ENCODE peak calls at places on chromosomes 5 and 9, in six cellular contexts. C is hepatocyte, A is H9, B is breast epithelium, R is spleen, M is A549. H is an unnamed sample. For H3K9me3, the result is how much of the 10 kb centered on the place peaks cover.

GRCh38 chr9:77158772-77159513 is 18.4 kb upstream of the VPS13A start:
- DNase-seq in C (no peak), A (no peak), B (no peak), R (no peak), M (no peak), H (no peak)

GRCh38 chr9:103037508-103038477 is 42.7 kb downstream of the CYLC2 start:
- DNase-seq in C (peak), A (peak), B (no peak), R (peak), M (no peak), H (no peak)

GRCh38 chr5:15285901-15286583 is 213.9 kb upstream of the FBXL7 start:
- DNase-seq in C (peak), A (no peak), B (no peak), R (no peak), M (no peak), H (no peak)

GRCh38 chr5:84724683-84725082 is 340.0 kb upstream of the EDIL3 start:
- DNase-seq in C (no peak), A (no peak), B (no peak), R (no peak), M (no peak), H (no peak)

GRCh38 chr9:12697719-12698118 is 4.5 kb downstream of the TYRP1 start:
- DNase-seq in C (no peak), A (no peak), B (no peak), R (no peak), M (no peak), H (no peak)

GRCh38 chr5:57349214-57349613 is 133.4 kb downstream of the ACTBL2 start:
- DNase-seq in C (no peak), A (no peak), B (no peak), R (no peak), M (no peak), H (no peak)

GRCh38 chr9:91427873-91428272 is 4.2 kb upstream of the NFIL3 start:
- DNase-seq in C (peak), A (no peak), B (no peak), R (no peak), M (no peak), H (no peak)

GRCh38 chr5:111922344-111922743 is 165.3 kb upstream of the NREP start:
- DNase-seq in C (no peak), A (no peak), B (no peak), R (no peak), M (no peak), H (no peak)

GRCh38 chr5:167951121-167951520 is 340.3 kb upstream of the WWC1 start:
- DNase-seq in C (no peak), A (no peak), B (no peak), R (no peak), M (no peak), H (no peak)

GRCh38 chr5:72467987-72468386 is 39.2 kb downstream of the ZNF366 start:
- DNase-seq in C (no peak), A (no peak), B (no peak), R (no peak), M (no peak), H (no peak)

GRCh38 chr9:128192601-128193371 is 1.4 kb upstream of the CIZ1 start:
- DNase-seq in C (no peak), A (no peak), B (peak), R (peak), M (peak), H (peak)

GRCh38 chr5:132830436-132831094 is at the start of gene SHROOM1:
- DNase-seq in C (peak), A (peak), B (no peak), R (peak), M (peak), H (no peak)

GRCh38 chr5:157729858-157730257 is 1.4 kb upstream of the THG1L start:
- DNase-seq in C (no peak), A (no peak), B (no peak), R (no peak), M (no peak), H (no peak)

GRCh38 chr5:14655146-14655741 is 9.3 kb upstream of the OTULIN start:
- DNase-seq in C (no peak), A (no peak), B (no peak), R (no peak), M (no peak), H (no peak)

GRCh38 chr9:120412425-120412951 is 167.5 kb downstream of the CDK5RAP2 start:
- DNase-seq in C (peak), A (peak), B (no peak), R (no peak), M (no peak), H (no peak)

GRCh38 chr9:93303258-93303771 is 119.4 kb downstream of the WNK2 start:
- DNase-seq in C (no peak), A (peak), B (peak), R (peak), M (no peak), H (no peak)

GRCh38 chr9:124491049-124491975 is 15.9 kb downstream of the NR5A1 start:
- DNase-seq in C (no peak), A (no peak), B (no peak), R (no peak), M (no peak), H (no peak)

GRCh38 chr9:69785757-69786156 is 25.9 kb upstream of the PTAR1 start:
- DNase-seq in C (peak), A (no peak), B (no peak), R (no peak), M (no peak), H (no peak)

GRCh38 chr9:5688109-5688508 is 59.2 kb downstream of the RIC1 start:
- DNase-seq in C (no peak), A (no peak), B (no peak), R (no peak), M (no peak), H (no peak)

GRCh38 chr9:121750259-121750714 is 98.9 kb downstream of the DAB2IP start:
- DNase-seq in C (no peak), A (no peak), B (no peak), R (no peak), M (no peak), H (no peak)

GRCh38 chr5:122195784-122196394 is 66.5 kb downstream of the ZNF474 start:
- DNase-seq in C (peak), A (peak), B (no peak), R (no peak), M (peak), H (no peak)

GRCh38 chr5:123965626-123966025 is 453.6 kb downstream of the CSNK1G3 start:
- DNase-seq in C (no peak), A (no peak), B (no peak), R (no peak), M (no peak), H (no peak)

GRCh38 chr9:122991370-122991830 is 42.1 kb upstream of the GPR21 start:
- DNase-seq in C (peak), A (no peak), B (no peak), R (no peak), M (peak), H (peak)

GRCh38 chr5:14577964-14578363 is 3.6 kb upstream of the OTULINL start:
- DNase-seq in C (no peak), A (no peak), B (no peak), R (no peak), M (no peak), H (no peak)

GRCh38 chr5:7146886-7147285 is 249.1 kb upstream of the ADCY2 start:
- DNase-seq in C (peak), A (no peak), B (no peak), R (no peak), M (no peak), H (no peak)

GRCh38 chr5:39158786-39159185 is 60.6 kb downstream of the FYB1 start:
- DNase-seq in C (no peak), A (no peak), B (no peak), R (no peak), M (no peak), H (no peak)

GRCh38 chr5:141623197-141623596 is 4.4 kb upstream of the DIAPH1 start:
- DNase-seq in C (no peak), A (no peak), B (no peak), R (no peak), M (no peak), H (no peak)

GRCh38 chr5:9544502-9545300 is 1.2 kb downstream of the SEMA5A start:
- DNase-seq in C (peak), A (peak), B (peak), R (peak), M (peak), H (peak)

GRCh38 chr5:127754727-127755126 is 51.5 kb downstream of the CCDC192 start:
- DNase-seq in C (peak), A (no peak), B (no peak), R (peak), M (no peak), H (no peak)

GRCh38 chr5:57844410-57844809 is 361.8 kb upstream of the ACTBL2 start:
- DNase-seq in C (no peak), A (no peak), B (no peak), R (no peak), M (no peak), H (no peak)

GRCh38 chr5:9553561-9553960 is 7.7 kb upstream of the SEMA5A start:
- DNase-seq in C (peak), A (no peak), B (no peak), R (no peak), M (no peak), H (no peak)

GRCh38 chr5:10760033-10760975 is 730 bp downstream of the DAP start:
- DNase-seq in C (peak), A (no peak), B (peak), R (no peak), M (peak), H (no peak)

GRCh38 chr5:107635276-107635675 is 35.5 kb downstream of the EFNA5 start:
- DNase-seq in C (no peak), A (no peak), B (no peak), R (no peak), M (no peak), H (no peak)

DNA sequence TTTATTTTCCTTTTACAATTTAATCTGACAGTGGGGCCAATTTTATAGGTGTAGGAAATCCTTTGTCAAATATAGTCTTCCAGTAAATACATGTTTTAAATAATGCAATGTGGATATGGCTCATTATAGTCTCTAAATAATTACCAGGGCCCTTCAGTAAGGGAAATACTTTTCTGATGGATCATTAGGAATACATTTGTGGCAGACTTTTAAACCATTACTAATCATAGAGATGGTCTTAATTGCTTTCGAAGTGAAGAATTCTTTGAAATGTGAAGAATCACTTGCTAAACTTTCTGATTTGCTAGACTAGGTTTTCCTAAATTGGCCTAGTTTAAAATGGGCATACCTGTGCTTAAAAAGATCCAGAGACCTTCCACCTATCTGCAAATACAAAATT is 105.6 kb upstream of the ELL2 start:
- DNase-seq in C (no peak), A (no peak), B (no peak), R (no peak), M (no peak), H (no peak)
- H3K27ac ChIP-seq in C (peak), A (no peak), B (no peak), R (no peak), M (peak), H (no peak)

DNA sequence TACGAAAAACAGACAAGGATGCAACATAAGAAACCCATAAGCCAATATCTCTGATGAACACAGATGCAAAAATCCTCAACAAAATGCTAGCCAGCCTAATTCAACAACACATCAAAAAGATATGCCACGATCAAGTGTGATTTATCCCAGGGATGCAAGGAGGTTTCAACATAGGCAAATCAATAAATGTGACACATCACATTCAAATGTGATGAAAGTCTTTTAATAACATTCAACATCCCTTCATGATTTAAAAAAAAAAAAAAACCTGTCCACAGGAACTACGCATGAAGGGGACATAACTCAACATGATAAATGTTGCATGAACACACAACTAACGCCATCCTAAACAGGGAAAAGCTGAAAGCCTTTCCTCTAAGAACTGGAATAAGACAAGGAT is 102.2 kb downstream of the PLPP1 start:
- DNase-seq in C (no peak), A (no peak), B (no peak), R (no peak), M (no peak), H (no peak)
- H3K9me3 ChIP-seq in C (under half), A (under half), B (under half), R (under half), M (under half), H (under half)

DNA sequence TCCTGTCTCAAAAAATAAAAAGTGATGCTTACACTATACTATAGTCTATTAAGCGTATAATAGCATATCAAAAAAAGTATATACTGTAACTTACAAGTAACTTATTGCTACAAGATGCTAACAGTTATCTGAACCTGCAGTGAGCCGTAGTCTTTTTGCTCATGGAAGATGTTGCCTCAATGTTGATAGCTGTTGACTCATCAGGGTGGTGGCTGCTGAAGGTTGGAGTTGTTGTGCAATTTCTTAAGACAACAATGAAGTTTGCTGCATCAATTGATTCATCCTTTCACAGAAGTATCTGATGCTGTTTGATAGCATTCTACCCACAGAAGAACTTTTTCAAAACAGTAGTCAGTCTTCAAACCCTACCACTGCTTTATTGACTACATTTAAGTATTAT is 7.8 kb upstream of the C9orf40 start:
- DNase-seq in C (peak), A (no peak), B (no peak), R (no peak), M (peak), H (no peak)
- H3K27ac ChIP-seq in C (no peak), A (no peak), B (no peak), R (no peak), M (no peak), H (no peak)

GRCh38 chr5:45862763-45863162 is 166.6 kb upstream of the HCN1 start:
- DNase-seq in C (no peak), A (no peak), B (no peak), R (no peak), M (no peak), H (no peak)
- H3K9me3 ChIP-seq in C (under half), A (under half), B (under half), R (under half), M (under half), H (under half)

GRCh38 chr5:78541058-78541624 is 107.4 kb downstream of the LHFPL2 start:
- DNase-seq in C (no peak), A (no peak), B (no peak), R (no peak), M (no peak), H (no peak)
- H3K27ac ChIP-seq in C (no peak), A (no peak), B (peak), R (no peak), M (no peak), H (no peak)

DNA sequence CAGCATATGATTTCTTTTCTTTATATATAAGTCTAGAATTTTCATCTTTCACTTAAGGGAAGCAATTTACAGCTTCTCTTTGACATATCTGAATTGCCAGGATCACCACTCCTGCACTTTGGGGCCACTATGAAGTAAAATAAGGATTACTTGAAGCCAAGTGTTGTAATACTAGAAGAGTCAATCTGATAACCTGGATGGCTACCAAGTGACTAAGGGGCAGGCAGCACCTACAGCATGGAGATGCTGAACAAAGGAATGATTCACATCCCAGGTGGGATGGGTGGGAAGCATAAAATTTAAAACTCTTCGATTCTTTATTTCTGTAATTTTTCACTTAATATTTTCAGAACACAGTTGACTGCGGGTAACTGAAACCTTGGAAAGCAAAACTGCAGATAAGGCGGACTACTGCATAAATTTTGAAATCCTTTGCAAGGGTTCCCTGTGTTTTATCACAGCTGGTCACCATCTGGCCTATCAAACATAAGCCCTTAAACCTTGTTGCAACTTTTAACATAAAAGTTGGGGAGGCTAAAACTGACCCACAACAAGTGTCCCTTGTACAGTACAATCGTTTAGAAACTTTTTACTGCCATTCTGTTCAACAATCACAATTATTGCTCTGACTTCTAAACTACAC is 31.2 kb downstream of the NR3C1 start:
- DNase-seq in C (no peak), A (no peak), B (no peak), R (no peak), M (no peak), H (no peak)
- H3K9me3 ChIP-seq in C (under half), A (under half), B (under half), R (under half), M (under half), H (under half)

GRCh38 chr9:96253059-96253696 is 48.8 kb downstream of the HSD17B3 start:
- DNase-seq in C (no peak), A (no peak), B (no peak), R (no peak), M (no peak), H (no peak)
- H3K27ac ChIP-seq in C (no peak), A (no peak), B (no peak), R (no peak), M (no peak), H (no peak)

DNA sequence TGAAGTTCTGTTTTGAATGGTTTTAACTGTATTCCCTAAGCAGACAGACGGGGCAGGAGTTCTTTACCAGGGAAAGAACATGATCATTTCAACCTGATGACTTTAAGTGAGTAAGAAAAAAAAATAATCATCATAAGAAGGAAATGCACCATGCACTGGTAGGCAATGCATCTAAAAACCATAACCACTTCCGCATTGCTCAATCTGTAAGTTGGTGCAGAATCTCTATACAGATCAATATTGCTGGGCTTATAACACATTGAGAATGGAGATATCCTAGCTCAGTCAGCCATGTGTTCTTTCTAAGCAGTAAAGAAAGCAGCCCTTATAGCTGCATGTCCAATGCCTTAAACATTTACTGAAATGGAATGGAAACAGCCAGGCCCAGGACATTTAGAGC is 407.1 kb upstream of the DMAC1 start:
- DNase-seq in C (no peak), A (no peak), B (no peak), R (no peak), M (no peak), H (no peak)
- H3K9me3 ChIP-seq in C (under half), A (under half), B (under half), R (under half), M (under half), H (under half)

DNA sequence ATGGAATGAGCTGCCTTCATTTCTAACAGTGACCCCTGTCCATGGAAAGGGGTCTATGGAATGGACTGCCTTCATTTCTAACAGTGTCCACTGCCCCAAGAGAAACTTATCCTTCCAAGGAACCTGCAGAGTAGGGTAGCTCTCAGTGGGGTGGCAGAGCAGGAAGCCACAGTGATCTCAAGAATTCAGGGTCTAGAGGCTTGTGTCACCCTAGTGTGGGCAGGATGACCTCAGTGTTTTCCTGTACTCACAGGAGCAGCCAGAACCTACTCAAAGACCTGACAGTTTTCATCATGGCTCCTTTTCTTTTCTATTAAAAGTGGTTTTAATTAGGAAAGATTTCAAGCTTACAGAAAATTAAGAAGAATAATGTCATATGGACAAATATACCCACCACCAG is 27.5 kb downstream of the SEC61B start:
- DNase-seq in C (no peak), A (no peak), B (no peak), R (no peak), M (no peak), H (no peak)
- H3K27ac ChIP-seq in C (no peak), A (no peak), B (no peak), R (no peak), M (no peak), H (no peak)